ENCODE peak calls at places on chromosomes 3 and 15, in eight cellular contexts. A is uterus; C is KBM-7; U is GM04504; P is activated CD4-positive, alpha-beta T cell treated with anti-CD3 and anti-CD28 coated beads for 4 hours; S is activated gamma-delta T cell treated with Interleukin-2 at 50 U/mL for 16 hours; R is NCI-H1092 treated with DMSO at 0.1 percent for 48 hours; Q is Right ventricle myocardium superior. V is an unnamed sample.

GRCh38 chr15:74027688-74028087 is 33.2 kb downstream of the PML start:
- DNase-seq in A (no peak), C (no peak), U (no peak), P (no peak), S (no peak), R (peak), Q (no peak), V (no peak)

GRCh38 chr15:73789491-73790240 is 36.5 kb upstream of the INSYN1 start:
- DNase-seq in A (no peak), C (no peak), U (no peak), P (no peak), S (no peak), R (no peak), Q (no peak), V (no peak)

GRCh38 chr15:86863226-86863915 is 783.7 kb downstream of the AGBL1 start:
- DNase-seq in A (no peak), C (no peak), U (no peak), P (no peak), S (no peak), R (no peak), Q (no peak), V (peak)

GRCh38 chr3:197505796-197506553 is 49.8 kb downstream of the BDH1 start:
- DNase-seq in A (no peak), C (no peak), U (no peak), P (no peak), S (no peak), R (no peak), Q (no peak), V (no peak)

GRCh38 chr3:50603261-50604109 is 8.1 kb downstream of the CISH start:
- DNase-seq in A (no peak), C (peak), U (no peak), P (no peak), S (no peak), R (no peak), Q (no peak), V (no peak)

GRCh38 chr15:57922780-57923179 is 142.7 kb downstream of the ALDH1A2 start:
- DNase-seq in A (peak), C (no peak), U (no peak), P (no peak), S (no peak), R (no peak), Q (peak), V (no peak)

GRCh38 chr3:73883497-73883896 is 258.8 kb upstream of the PDZRN3 start:
- DNase-seq in A (no peak), C (no peak), U (no peak), P (no peak), S (no peak), R (no peak), Q (no peak), V (no peak)

GRCh38 chr3:113340785-113341184 is 100.5 kb downstream of the CFAP44 start:
- DNase-seq in A (no peak), C (no peak), U (no peak), P (no peak), S (no peak), R (no peak), Q (no peak), V (no peak)

GRCh38 chr15:48993411-48993810 is 29.7 kb upstream of the SHC4 start:
- DNase-seq in A (no peak), C (no peak), U (no peak), P (no peak), S (no peak), R (no peak), Q (no peak), V (no peak)

GRCh38 chr15:34078900-34079299 is 22.8 kb downstream of the EMC7 start:
- DNase-seq in A (no peak), C (no peak), U (no peak), P (no peak), S (no peak), R (no peak), Q (no peak), V (no peak)

GRCh38 chr15:29970402-29970695 is 112.4 kb upstream of the GOLGA8J start:
- DNase-seq in A (no peak), C (no peak), U (no peak), P (no peak), S (no peak), R (no peak), Q (no peak), V (no peak)

GRCh38 chr3:169812124-169812843 is 386 bp upstream of the LRRIQ4 start:
- DNase-seq in A (peak), C (peak), U (peak), P (peak), S (peak), R (peak), Q (peak), V (peak)

GRCh38 chr15:57235865-57236264 is 140.4 kb upstream of the CGNL1 start:
- DNase-seq in A (no peak), C (peak), U (peak), P (no peak), S (no peak), R (no peak), Q (no peak), V (peak)

GRCh38 chr3:14633819-14634424 is 17.6 kb upstream of the CCDC174 start:
- DNase-seq in A (no peak), C (peak), U (no peak), P (peak), S (peak), R (peak), Q (peak), V (no peak)

GRCh38 chr15:51460796-51461195 is 119.3 kb downstream of the GLDN start:
- DNase-seq in A (no peak), C (no peak), U (peak), P (no peak), S (no peak), R (no peak), Q (no peak), V (no peak)

GRCh38 chr15:61828860-61829513 is 231.3 kb downstream of the VPS13C start:
- DNase-seq in A (peak), C (no peak), U (no peak), P (no peak), S (no peak), R (no peak), Q (peak), V (no peak)

GRCh38 chr15:70617911-70618287 is 145.5 kb downstream of the UACA start:
- DNase-seq in A (no peak), C (no peak), U (no peak), P (no peak), S (no peak), R (no peak), Q (no peak), V (no peak)

GRCh38 chr3:28467414-28467813 is 118.8 kb upstream of the AZI2 start:
- DNase-seq in A (no peak), C (no peak), U (no peak), P (no peak), S (no peak), R (no peak), Q (no peak), V (no peak)

GRCh38 chr3:173865900-173866498 is 468.5 kb downstream of the NLGN1 start:
- DNase-seq in A (no peak), C (no peak), U (no peak), P (no peak), S (no peak), R (no peak), Q (no peak), V (no peak)

GRCh38 chr3:123635220-123635619 is 50.4 kb upstream of the HACD2 start:
- DNase-seq in A (peak), C (no peak), U (no peak), P (no peak), S (no peak), R (peak), Q (no peak), V (no peak)

GRCh38 chr3:150409527-150410310 is 1.6 kb downstream of the TSC22D2 start:
- DNase-seq in A (peak), C (peak), U (no peak), P (peak), S (peak), R (peak), Q (peak), V (peak)

GRCh38 chr3:66598168-66598567 is 97.3 kb upstream of the LRIG1 start:
- DNase-seq in A (no peak), C (no peak), U (no peak), P (no peak), S (no peak), R (no peak), Q (no peak), V (no peak)

GRCh38 chr3:45123841-45124269 is 22.3 kb downstream of the CDCP1 start:
- DNase-seq in A (peak), C (no peak), U (peak), P (no peak), S (no peak), R (no peak), Q (no peak), V (peak)

GRCh38 chr3:73056365-73057150 is 4.9 kb upstream of the EBLN2 start:
- DNase-seq in A (no peak), C (peak), U (no peak), P (no peak), S (no peak), R (peak), Q (no peak), V (no peak)

GRCh38 chr3:113791381-113791780 is 44.5 kb downstream of the ATP6V1A start:
- DNase-seq in A (no peak), C (no peak), U (no peak), P (no peak), S (no peak), R (no peak), Q (no peak), V (no peak)

GRCh38 chr3:188106898-188107684 is 46.9 kb upstream of the LPP start:
- DNase-seq in A (no peak), C (no peak), U (no peak), P (no peak), S (no peak), R (no peak), Q (no peak), V (no peak)

GRCh38 chr3:32945136-32945535 is 6.3 kb upstream of the CCR4 start:
- DNase-seq in A (no peak), C (peak), U (no peak), P (no peak), S (no peak), R (no peak), Q (no peak), V (no peak)

GRCh38 chr15:27463699-27464098 is 492.7 kb downstream of the GABRG3 start:
- DNase-seq in A (no peak), C (no peak), U (no peak), P (no peak), S (no peak), R (no peak), Q (no peak), V (no peak)

V was measured in stromal cell of bone marrow.